ENCODE peak calls at places on chromosome 21, in six cellular contexts. J, T, Q, K, N and V are unnamed samples. For H3K27me3, the result is how much of the 10 kb centered on the place peaks cover.

GRCh38 chr21:26421724-26422123 is 151.4 kb downstream of the CYYR1 start:
- DNase-seq in T (no peak), N (no peak), K (no peak), Q (no peak), J (no peak), V (no peak)

GRCh38 chr21:40334159-40334558 is 466.9 kb downstream of the PCP4 start:
- DNase-seq in K (no peak), N (no peak), T (no peak), Q (no peak), J (no peak), V (no peak)

GRCh38 chr21:38883142-38883541 is 77.4 kb downstream of the ETS2 start:
- DNase-seq in J (no peak), T (no peak), K (no peak), Q (no peak), N (no peak), V (no peak)

GRCh38 chr21:38839370-38839681 is 33.6 kb downstream of the ETS2 start:
- DNase-seq in Q (no peak), T (no peak), J (no peak), N (no peak), K (no peak), V (no peak)

GRCh38 chr21:28229811-28230210 is 762.9 kb downstream of the LTN1 start:
- DNase-seq in T (no peak), Q (no peak), J (no peak), N (no peak), K (no peak), V (no peak)

GRCh38 chr21:29549614-29550013 is 250.9 kb downstream of the BACH1 start:
- DNase-seq in J (no peak), N (no peak), T (no peak), K (no peak), Q (no peak), V (no peak)

GRCh38 chr21:40204956-40205355 is 337.7 kb downstream of the PCP4 start:
- DNase-seq in J (no peak), T (no peak), K (no peak), N (no peak), Q (no peak), V (no peak)

GRCh38 chr21:35488941-35489340 is 439.8 kb upstream of the RUNX1 start:
- DNase-seq in T (no peak), K (no peak), N (no peak), Q (no peak), J (no peak), V (no peak)

GRCh38 chr21:15749045-15749867 is 19.5 kb downstream of the USP25 start:
- DNase-seq in K (no peak), Q (no peak), N (no peak), T (no peak), J (no peak), V (no peak)

GRCh38 chr21:15992171-15992570 is 262.4 kb downstream of the USP25 start:
- DNase-seq in N (no peak), J (no peak), Q (no peak), T (no peak), K (no peak), V (no peak)

GRCh38 chr21:39911792-39912191 is 44.6 kb downstream of the PCP4 start:
- DNase-seq in K (no peak), T (no peak), Q (no peak), J (no peak), N (no peak), V (no peak)

GRCh38 chr21:37866027-37866426 is 50.2 kb downstream of the KCNJ6 start:
- DNase-seq in T (no peak), Q (no peak), N (no peak), J (no peak), K (no peak), V (no peak)

GRCh38 chr21:19507682-19508260 is 1104.2 kb upstream of the TMPRSS15 start:
- DNase-seq in K (peak), T (no peak), Q (no peak), J (no peak), N (no peak), V (no peak)

GRCh38 chr21:39630827-39631226 is 18.1 kb downstream of the B3GALT5 start:
- DNase-seq in T (no peak), J (no peak), Q (no peak), K (no peak), N (no peak), V (no peak)

GRCh38 chr21:26834181-26834945 is 10.8 kb downstream of the ADAMTS1 start:
- DNase-seq in Q (no peak), J (no peak), N (no peak), T (no peak), K (no peak), V (no peak)

GRCh38 chr21:41630249-41630648 is 122.3 kb upstream of the TMPRSS2 start:
- DNase-seq in N (no peak), J (no peak), Q (no peak), T (no peak), K (no peak), V (no peak)

GRCh38 chr21:41369915-41370839 is 8.3 kb downstream of the MX2 start:
- DNase-seq in K (peak), N (peak), J (no peak), Q (no peak), T (peak), V (peak)

GRCh38 chr21:38440746-38441145 is 57.5 kb downstream of the ERG start:
- DNase-seq in N (no peak), K (peak), Q (peak), T (no peak), J (no peak), V (no peak)

GRCh38 chr21:14358775-14359174 is 24.2 kb downstream of the HSPA13 start:
- DNase-seq in N (no peak), K (no peak), Q (no peak), T (no peak), J (no peak), V (no peak)

GRCh38 chr21:39847877-39848276 is 19.4 kb upstream of the PCP4 start:
- DNase-seq in T (no peak), J (no peak), K (no peak), Q (no peak), N (no peak), V (no peak)

GRCh38 chr21:15343066-15343465 is 278.3 kb upstream of the NRIP1 start:
- DNase-seq in Q (no peak), T (no peak), N (no peak), K (no peak), J (no peak), V (no peak)

GRCh38 chr21:37700641-37701202 is 215.5 kb downstream of the KCNJ6 start:
- DNase-seq in N (peak), T (no peak), J (no peak), K (peak), Q (peak), V (no peak)

GRCh38 chr21:34204481-34205439 is 131.4 kb downstream of the MRPS6 start:
- DNase-seq in N (no peak), T (no peak), Q (no peak), K (no peak), J (no peak), V (no peak)
- H3K27ac ChIP-seq in N (no peak), T (peak), Q (peak), K (no peak), J (no peak), V (no peak)

GRCh38 chr21:42640486-42640885 is 12.9 kb upstream of the PDE9A start:
- DNase-seq in N (no peak), K (no peak), J (peak), T (no peak), Q (no peak), V (no peak)

GRCh38 chr21:42644223-42645208 is 8.9 kb upstream of the PDE9A start:
- DNase-seq in J (peak), Q (no peak), K (no peak), N (no peak), T (no peak), V (no peak)

GRCh38 chr21:42641311-42642218 is 11.9 kb upstream of the PDE9A start:
- DNase-seq in T (no peak), N (no peak), K (no peak), J (no peak), Q (no peak), V (no peak)

GRCh38 chr21:42639646-42640152 is 13.7 kb upstream of the PDE9A start:
- DNase-seq in T (no peak), N (no peak), K (no peak), J (no peak), Q (no peak), V (no peak)

GRCh38 chr21:42642219-42642745 is 11.1 kb upstream of the PDE9A start:
- DNase-seq in K (no peak), Q (no peak), N (no peak), J (no peak), T (no peak), V (no peak)
- H3K27me3 ChIP-seq in K (under half), Q (under half), N (under half), J (under half), T (half or more), V (under half)

GRCh38 chr21:25243809-25244208 is 363.5 kb downstream of the MRPL39 start:
- DNase-seq in J (no peak), K (no peak), N (no peak), Q (no peak), T (no peak), V (no peak)
- H3K27ac ChIP-seq in J (no peak), K (no peak), N (no peak), Q (no peak), T (no peak), V (no peak)

DNA sequence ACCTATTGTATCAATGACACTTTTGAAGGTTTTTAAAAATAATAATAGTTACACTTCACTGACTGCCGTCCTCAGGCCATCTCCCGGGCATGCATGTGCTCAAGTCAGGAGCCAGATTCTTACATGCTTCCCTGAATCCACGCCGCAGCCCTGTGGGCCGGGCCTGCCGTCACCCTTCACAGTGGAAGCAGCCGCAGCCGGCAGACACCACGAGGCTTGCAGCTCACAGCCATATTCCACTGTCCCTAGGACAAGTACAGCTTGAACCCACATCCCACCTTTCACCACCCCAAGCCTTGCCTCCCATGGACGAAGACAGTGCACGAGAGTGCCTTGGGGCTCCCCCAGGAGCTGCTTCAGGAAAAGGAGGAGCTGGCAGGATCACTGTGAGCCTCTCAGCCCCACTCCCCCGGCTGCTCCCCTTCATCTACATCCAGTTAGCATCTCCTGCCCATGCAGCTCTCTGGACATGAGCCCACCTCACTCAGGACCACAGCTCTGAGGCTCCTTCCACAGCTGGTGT is 77.2 kb downstream of the POFUT2 start:
- DNase-seq in K (no peak), J (no peak), N (no peak), Q (no peak), T (no peak), V (no peak)
- H3K27me3 ChIP-seq in K (under half), J (under half), N (under half), Q (under half), T (under half), V (under half)

DNA sequence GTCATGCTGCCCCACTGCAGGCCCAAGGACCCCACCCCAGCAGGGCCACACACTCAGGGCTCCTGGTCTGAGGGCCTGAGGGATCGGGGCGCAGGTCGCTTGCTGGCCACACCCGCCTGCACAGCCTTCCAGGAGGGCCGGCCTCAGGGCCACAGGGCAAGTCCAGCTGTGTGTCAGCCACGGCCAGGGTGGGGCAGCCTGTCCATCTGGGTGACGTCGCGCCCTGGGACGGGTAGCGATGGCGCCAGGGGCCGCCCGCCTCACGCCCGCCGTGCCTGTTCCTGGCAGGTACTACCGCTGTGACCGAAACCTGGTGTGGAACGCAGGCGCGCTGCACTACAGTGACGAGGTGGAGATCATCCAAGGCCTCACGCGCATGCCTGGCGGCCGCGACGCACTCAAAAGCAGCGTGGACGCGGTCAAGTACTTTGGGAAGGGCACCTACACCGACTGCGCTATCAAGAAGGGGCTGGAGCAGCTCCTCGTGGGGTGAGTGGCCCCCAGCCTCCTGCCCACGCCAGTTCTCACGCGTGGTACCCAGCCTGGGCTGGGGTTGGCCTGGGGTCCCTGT is 2.5 kb downstream of the COL6A1 start:
- DNase-seq in N (no peak), K (no peak), J (peak), T (peak), Q (no peak), V (no peak)
- H3K27ac ChIP-seq in N (no peak), K (no peak), J (peak), T (peak), Q (no peak), V (no peak)

DNA sequence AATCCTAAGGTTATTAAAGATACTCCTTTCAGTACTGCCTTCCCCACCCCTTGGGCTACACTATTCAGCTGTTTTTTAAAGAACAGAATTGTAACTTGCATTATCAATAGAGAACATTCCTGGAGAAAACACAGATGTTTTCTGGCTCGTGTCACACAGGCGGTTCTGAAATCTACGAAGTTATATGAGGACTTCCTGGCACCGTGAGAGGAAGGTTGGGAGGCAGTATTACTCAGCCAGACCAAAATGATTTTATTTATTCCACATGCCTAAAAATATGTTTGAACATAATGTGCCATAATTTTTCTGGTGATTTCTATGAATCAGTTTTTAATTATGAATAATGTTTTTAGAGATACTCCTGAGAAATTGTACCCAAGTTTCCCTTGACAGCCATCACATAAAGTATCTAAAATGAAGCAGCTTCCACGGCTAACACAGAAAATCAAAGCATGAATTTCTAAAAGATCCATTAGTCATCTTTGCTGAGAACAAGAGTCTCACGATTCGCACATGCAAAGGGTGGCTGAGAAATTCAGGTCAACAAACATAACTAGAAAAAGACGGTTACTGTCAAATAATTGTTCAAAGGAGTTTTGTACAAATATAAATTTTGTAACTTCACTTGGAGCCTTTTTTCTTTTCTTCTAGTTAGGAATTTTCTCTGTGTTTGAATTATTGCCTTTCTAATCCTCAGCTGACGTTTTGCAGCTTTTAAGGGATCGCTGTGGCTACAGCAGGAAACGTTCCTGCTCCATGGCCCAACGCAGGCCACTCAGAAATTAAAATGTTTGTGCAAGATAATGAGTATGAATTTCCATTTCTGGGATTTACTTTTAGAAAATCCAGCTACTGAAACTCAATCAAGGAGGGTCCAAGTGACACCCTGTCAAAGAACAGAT is 8.0 kb upstream of the SIM2 start:
- DNase-seq in K (no peak), T (no peak), Q (no peak), N (no peak), J (no peak), V (no peak)
- H3K27me3 ChIP-seq in K (half or more), T (half or more), Q (under half), N (under half), J (under half), V (half or more)

GRCh38 chr21:33232640-33233039 is 2.9 kb downstream of the IFNAR2 start:
- DNase-seq in K (no peak), T (no peak), J (no peak), Q (no peak), N (no peak), V (no peak)
- H3K27ac ChIP-seq in K (no peak), T (peak), J (no peak), Q (no peak), N (peak), V (peak)

GRCh38 chr21:31558839-31559367 is 100.6 kb upstream of the SOD1 start:
- DNase-seq in Q (peak), T (peak), J (peak), N (peak), K (peak), V (peak)
- H3K27me3 ChIP-seq in Q (under half), T (half or more), J (under half), N (under half), K (under half), V (under half)

GRCh38 chr21:44880762-44881585 is 7.5 kb upstream of the PTTG1IP start:
- DNase-seq in J (no peak), T (no peak), K (no peak), Q (no peak), N (peak), V (no peak)
- H3K27ac ChIP-seq in J (no peak), T (peak), K (no peak), Q (no peak), N (no peak), V (peak)